ENCODE peak calls at places on chromosomes 6 and 20, in ten cellular contexts. One of them, this sample, is unnamed.

GRCh38 chr20:35978041-35978513 is 9.7 kb downstream of the CNBD2 start:
- DNase-seq in AG10803: peak
- DNase-seq in brain microvascular endothelial cell: no peak
- DNase-seq in PC-9: no peak
- DNase-seq in SK-N-SH: no peak
- DNase-seq in A673: no peak
- DNase-seq in DND-41: no peak
- DNase-seq in choroid plexus epithelial cell: peak
- DNase-seq in breast epithelium: no peak
- DNase-seq in cardiac muscle cell: peak
- DNase-seq in this sample: peak

GRCh38 chr6:37897819-37898534 is 78.5 kb downstream of the ZFAND3 start:
- DNase-seq in DND-41: no peak
- DNase-seq in choroid plexus epithelial cell: no peak
- DNase-seq in SK-N-SH: no peak
- DNase-seq in brain microvascular endothelial cell: no peak
- DNase-seq in A673: no peak
- DNase-seq in PC-9: no peak
- DNase-seq in AG10803: no peak
- DNase-seq in cardiac muscle cell: no peak
- DNase-seq in breast epithelium: no peak
- DNase-seq in this sample: no peak

GRCh38 chr6:158662607-158663464 is 13.0 kb downstream of the SYTL3 start:
- DNase-seq in A673: no peak
- DNase-seq in brain microvascular endothelial cell: no peak
- DNase-seq in DND-41: no peak
- DNase-seq in cardiac muscle cell: peak
- DNase-seq in breast epithelium: no peak
- DNase-seq in AG10803: peak
- DNase-seq in PC-9: no peak
- DNase-seq in choroid plexus epithelial cell: peak
- DNase-seq in SK-N-SH: no peak
- DNase-seq in this sample: no peak

GRCh38 chr6:73041051-73041450 is 184.2 kb downstream of the KHDC1L start:
- DNase-seq in brain microvascular endothelial cell: no peak
- DNase-seq in choroid plexus epithelial cell: no peak
- DNase-seq in SK-N-SH: no peak
- DNase-seq in cardiac muscle cell: no peak
- DNase-seq in PC-9: no peak
- DNase-seq in breast epithelium: no peak
- DNase-seq in AG10803: peak
- DNase-seq in DND-41: no peak
- DNase-seq in A673: no peak
- DNase-seq in this sample: no peak

GRCh38 chr6:56798163-56798562 is 155.5 kb upstream of the DST start:
- DNase-seq in DND-41: no peak
- DNase-seq in A673: peak
- DNase-seq in PC-9: no peak
- DNase-seq in breast epithelium: no peak
- DNase-seq in SK-N-SH: no peak
- DNase-seq in brain microvascular endothelial cell: peak
- DNase-seq in AG10803: peak
- DNase-seq in choroid plexus epithelial cell: peak
- DNase-seq in cardiac muscle cell: no peak
- DNase-seq in this sample: peak

GRCh38 chr6:111534366-111534765 is 51.3 kb upstream of the REV3L start:
- DNase-seq in SK-N-SH: no peak
- DNase-seq in breast epithelium: peak
- DNase-seq in A673: no peak
- DNase-seq in choroid plexus epithelial cell: peak
- DNase-seq in PC-9: peak
- DNase-seq in brain microvascular endothelial cell: no peak
- DNase-seq in DND-41: no peak
- DNase-seq in cardiac muscle cell: peak
- DNase-seq in AG10803: no peak
- DNase-seq in this sample: peak

GRCh38 chr6:3796396-3796795 is 44.9 kb upstream of the PXDC1 start:
- DNase-seq in brain microvascular endothelial cell: no peak
- DNase-seq in AG10803: no peak
- DNase-seq in A673: no peak
- DNase-seq in DND-41: no peak
- DNase-seq in PC-9: no peak
- DNase-seq in choroid plexus epithelial cell: no peak
- DNase-seq in breast epithelium: no peak
- DNase-seq in cardiac muscle cell: no peak
- DNase-seq in SK-N-SH: no peak
- DNase-seq in this sample: peak

GRCh38 chr6:4550227-4550597 is 226.0 kb upstream of the CDYL start:
- DNase-seq in PC-9: no peak
- DNase-seq in A673: no peak
- DNase-seq in AG10803: no peak
- DNase-seq in choroid plexus epithelial cell: no peak
- DNase-seq in cardiac muscle cell: no peak
- DNase-seq in DND-41: no peak
- DNase-seq in SK-N-SH: no peak
- DNase-seq in brain microvascular endothelial cell: no peak
- DNase-seq in breast epithelium: no peak
- DNase-seq in this sample: no peak

GRCh38 chr20:24118096-24118780 is 129.7 kb upstream of the GGTLC1 start:
- DNase-seq in AG10803: peak
- DNase-seq in cardiac muscle cell: no peak
- DNase-seq in brain microvascular endothelial cell: no peak
- DNase-seq in SK-N-SH: peak
- DNase-seq in PC-9: no peak
- DNase-seq in breast epithelium: no peak
- DNase-seq in DND-41: no peak
- DNase-seq in A673: no peak
- DNase-seq in choroid plexus epithelial cell: peak
- DNase-seq in this sample: peak

GRCh38 chr6:19535351-19535750 is 301.8 kb upstream of the ID4 start:
- DNase-seq in DND-41: no peak
- DNase-seq in choroid plexus epithelial cell: no peak
- DNase-seq in brain microvascular endothelial cell: no peak
- DNase-seq in SK-N-SH: no peak
- DNase-seq in PC-9: no peak
- DNase-seq in cardiac muscle cell: no peak
- DNase-seq in AG10803: no peak
- DNase-seq in breast epithelium: no peak
- DNase-seq in A673: no peak
- DNase-seq in this sample: no peak

DNA sequence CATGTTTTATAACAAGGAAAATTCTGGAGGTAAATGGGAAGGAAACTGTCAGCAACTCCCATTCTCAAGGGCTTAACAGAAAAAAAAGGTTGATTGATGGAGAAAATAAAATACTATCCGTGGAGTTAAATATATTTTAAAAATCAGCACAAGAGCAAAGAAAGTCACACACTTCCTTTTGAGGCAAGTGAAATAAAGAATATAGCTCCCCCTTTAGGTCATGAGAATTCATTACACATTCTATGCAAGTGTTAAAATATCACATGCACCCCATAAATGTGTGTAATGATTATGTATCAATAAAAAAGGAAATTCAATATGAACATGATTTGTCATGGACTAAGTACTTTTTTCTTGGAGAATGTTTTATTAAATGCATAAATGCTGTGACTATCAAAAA is 349.2 kb downstream of the TPBG start:
- DNase-seq in cardiac muscle cell: peak
- DNase-seq in DND-41: no peak
- DNase-seq in A673: no peak
- DNase-seq in breast epithelium: no peak
- DNase-seq in PC-9: no peak
- DNase-seq in SK-N-SH: peak
- DNase-seq in AG10803: no peak
- DNase-seq in choroid plexus epithelial cell: peak
- DNase-seq in brain microvascular endothelial cell: no peak
- DNase-seq in this sample: peak
- TF ChIP-seq CTCF in cardiac muscle cell: peak
- TF ChIP-seq CTCF in DND-41: peak
- TF ChIP-seq CTCF in A673: peak
- TF ChIP-seq CTCF in breast epithelium: peak
- TF ChIP-seq CTCF in PC-9: peak
- TF ChIP-seq CTCF in SK-N-SH: peak
- TF ChIP-seq CTCF in AG10803: peak
- TF ChIP-seq CTCF in choroid plexus epithelial cell: no peak
- TF ChIP-seq CTCF in brain microvascular endothelial cell: peak
- TF ChIP-seq CTCF in this sample: peak

GRCh38 chr6:91142154-91142553 is 555.3 kb upstream of the MAP3K7 start:
- DNase-seq in PC-9: no peak
- DNase-seq in AG10803: no peak
- DNase-seq in brain microvascular endothelial cell: peak
- DNase-seq in A673: peak
- DNase-seq in cardiac muscle cell: no peak
- DNase-seq in breast epithelium: no peak
- DNase-seq in SK-N-SH: no peak
- DNase-seq in DND-41: no peak
- DNase-seq in choroid plexus epithelial cell: peak
- DNase-seq in this sample: no peak
- H3K4me3 ChIP-seq in PC-9: no peak
- H3K4me3 ChIP-seq in AG10803: no peak
- H3K4me3 ChIP-seq in brain microvascular endothelial cell: no peak
- H3K4me3 ChIP-seq in A673: no peak
- H3K4me3 ChIP-seq in cardiac muscle cell: no peak
- H3K4me3 ChIP-seq in breast epithelium: no peak
- H3K4me3 ChIP-seq in SK-N-SH: no peak
- H3K4me3 ChIP-seq in DND-41: no peak
- H3K4me3 ChIP-seq in choroid plexus epithelial cell: no peak
- H3K4me3 ChIP-seq in this sample: no peak

GRCh38 chr20:51096571-51097267 is 73.8 kb upstream of the KCNG1 start:
- DNase-seq in brain microvascular endothelial cell: no peak
- DNase-seq in A673: no peak
- DNase-seq in AG10803: no peak
- DNase-seq in choroid plexus epithelial cell: no peak
- DNase-seq in SK-N-SH: no peak
- DNase-seq in DND-41: no peak
- DNase-seq in breast epithelium: no peak
- DNase-seq in PC-9: no peak
- DNase-seq in cardiac muscle cell: no peak
- DNase-seq in this sample: no peak

GRCh38 chr20:51095755-51096509 is 73.0 kb upstream of the KCNG1 start:
- DNase-seq in cardiac muscle cell: no peak
- DNase-seq in PC-9: no peak
- DNase-seq in AG10803: no peak
- DNase-seq in A673: peak
- DNase-seq in breast epithelium: no peak
- DNase-seq in DND-41: no peak
- DNase-seq in brain microvascular endothelial cell: no peak
- DNase-seq in choroid plexus epithelial cell: peak
- DNase-seq in SK-N-SH: no peak
- DNase-seq in this sample: peak

GRCh38 chr20:51100617-51101016 is 77.7 kb upstream of the KCNG1 start:
- DNase-seq in brain microvascular endothelial cell: no peak
- DNase-seq in breast epithelium: no peak
- DNase-seq in AG10803: no peak
- DNase-seq in DND-41: no peak
- DNase-seq in SK-N-SH: no peak
- DNase-seq in A673: no peak
- DNase-seq in cardiac muscle cell: no peak
- DNase-seq in PC-9: no peak
- DNase-seq in choroid plexus epithelial cell: no peak
- DNase-seq in this sample: no peak

GRCh38 chr20:51094221-51094620 is 71.3 kb upstream of the KCNG1 start:
- DNase-seq in cardiac muscle cell: no peak
- DNase-seq in A673: no peak
- DNase-seq in DND-41: no peak
- DNase-seq in breast epithelium: no peak
- DNase-seq in PC-9: no peak
- DNase-seq in brain microvascular endothelial cell: no peak
- DNase-seq in choroid plexus epithelial cell: no peak
- DNase-seq in SK-N-SH: no peak
- DNase-seq in AG10803: no peak
- DNase-seq in this sample: no peak

GRCh38 chr20:51097334-51098176 is 74.6 kb upstream of the KCNG1 start:
- DNase-seq in breast epithelium: no peak
- DNase-seq in AG10803: no peak
- DNase-seq in brain microvascular endothelial cell: no peak
- DNase-seq in SK-N-SH: no peak
- DNase-seq in choroid plexus epithelial cell: no peak
- DNase-seq in A673: no peak
- DNase-seq in cardiac muscle cell: no peak
- DNase-seq in DND-41: no peak
- DNase-seq in PC-9: no peak
- DNase-seq in this sample: no peak
- TF ChIP-seq CTCF in breast epithelium: no peak
- TF ChIP-seq CTCF in AG10803: no peak
- TF ChIP-seq CTCF in brain microvascular endothelial cell: no peak
- TF ChIP-seq CTCF in SK-N-SH: no peak
- TF ChIP-seq CTCF in choroid plexus epithelial cell: no peak
- TF ChIP-seq CTCF in A673: no peak
- TF ChIP-seq CTCF in cardiac muscle cell: no peak
- TF ChIP-seq CTCF in DND-41: no peak
- TF ChIP-seq CTCF in PC-9: no peak
- TF ChIP-seq CTCF in this sample: no peak

DNA sequence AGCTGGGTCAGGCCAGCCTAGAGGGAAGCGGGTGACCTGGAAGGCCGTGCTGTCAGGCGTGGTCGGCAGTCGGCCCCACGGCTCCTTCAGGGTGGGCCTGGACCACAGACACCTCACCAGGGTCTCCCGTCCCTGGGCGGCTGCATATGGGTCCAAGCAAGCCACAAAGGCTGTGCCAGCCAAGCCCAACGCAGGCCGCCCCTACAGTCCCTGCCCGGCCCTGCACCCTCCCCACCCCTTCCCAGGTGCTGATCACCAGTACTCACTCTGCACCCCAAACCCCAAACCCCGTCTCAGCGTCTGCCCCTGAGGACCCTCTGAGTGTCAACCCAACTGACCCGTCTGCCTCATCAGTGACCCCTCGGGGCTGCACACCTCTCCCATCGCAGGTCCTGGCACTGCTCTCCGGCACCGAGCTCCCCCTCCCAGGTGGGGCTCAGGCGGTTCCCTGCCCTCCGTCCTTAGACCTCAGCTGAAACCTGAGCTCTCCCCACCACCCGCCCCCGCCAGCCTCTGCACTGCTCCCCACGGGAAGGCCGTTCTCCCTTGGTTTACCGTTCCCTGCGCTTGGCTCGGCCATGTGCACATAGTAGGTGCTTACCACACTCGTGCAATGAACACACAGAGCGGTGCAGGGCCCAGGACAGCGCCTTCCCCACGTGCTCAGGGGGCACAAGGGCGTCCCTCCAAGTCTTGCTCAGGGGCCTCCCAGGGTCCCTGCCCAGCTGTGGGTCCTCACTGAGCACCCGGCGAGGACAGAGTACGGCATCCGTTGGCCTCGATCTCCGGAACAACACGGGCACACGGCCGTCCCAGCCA is 1.4 kb upstream of the PPDPF start:
- DNase-seq in PC-9: no peak
- DNase-seq in cardiac muscle cell: no peak
- DNase-seq in brain microvascular endothelial cell: no peak
- DNase-seq in choroid plexus epithelial cell: no peak
- DNase-seq in DND-41: no peak
- DNase-seq in A673: no peak
- DNase-seq in AG10803: no peak
- DNase-seq in breast epithelium: no peak
- DNase-seq in SK-N-SH: peak
- DNase-seq in this sample: no peak
- H3K4me3 ChIP-seq in PC-9: peak
- H3K4me3 ChIP-seq in cardiac muscle cell: peak
- H3K4me3 ChIP-seq in brain microvascular endothelial cell: peak
- H3K4me3 ChIP-seq in choroid plexus epithelial cell: peak
- H3K4me3 ChIP-seq in DND-41: no peak
- H3K4me3 ChIP-seq in A673: peak
- H3K4me3 ChIP-seq in AG10803: peak
- H3K4me3 ChIP-seq in breast epithelium: peak
- H3K4me3 ChIP-seq in SK-N-SH: peak
- H3K4me3 ChIP-seq in this sample: peak

This sample was measured in cardiac fibroblast.